ENCODE peak calls at places on chromosomes 6 and 20, in seven cellular contexts. One of them, this sample, is unnamed.

GRCh38 chr6:157298325-157298724 is 25.0 kb downstream of the TMEM242 start:
- DNase-seq in IMR-90: no peak
- DNase-seq in A549: no peak
- DNase-seq in NB4: no peak
- DNase-seq in breast epithelium: no peak
- DNase-seq in GM12891: no peak
- DNase-seq in endothelial cell of umbilical vein: no peak
- DNase-seq in this sample: no peak

GRCh38 chr20:13261460-13262301 is 40.6 kb downstream of the ISM1 start:
- DNase-seq in IMR-90: peak
- DNase-seq in A549: peak
- DNase-seq in NB4: peak
- DNase-seq in breast epithelium: no peak
- DNase-seq in GM12891: peak
- DNase-seq in endothelial cell of umbilical vein: peak
- DNase-seq in this sample: peak

GRCh38 chr20:42701948-42702347 is 487.8 kb downstream of the PTPRT start:
- DNase-seq in IMR-90: no peak
- DNase-seq in A549: no peak
- DNase-seq in NB4: peak
- DNase-seq in breast epithelium: no peak
- DNase-seq in GM12891: no peak
- DNase-seq in endothelial cell of umbilical vein: no peak
- DNase-seq in this sample: no peak

GRCh38 chr6:11174245-11174616 is 58.2 kb downstream of the NEDD9 start:
- DNase-seq in IMR-90: no peak
- DNase-seq in A549: no peak
- DNase-seq in NB4: peak
- DNase-seq in breast epithelium: no peak
- DNase-seq in GM12891: no peak
- DNase-seq in endothelial cell of umbilical vein: no peak
- DNase-seq in this sample: no peak

GRCh38 chr20:58651548-58651822 is 402 bp downstream of the STX16 start:
- DNase-seq in IMR-90: peak
- DNase-seq in A549: no peak
- DNase-seq in NB4: no peak
- DNase-seq in breast epithelium: no peak
- DNase-seq in GM12891: no peak
- DNase-seq in endothelial cell of umbilical vein: peak
- DNase-seq in this sample: no peak

GRCh38 chr6:149651056-149651455 is 2.5 kb upstream of the KATNA1 start:
- DNase-seq in IMR-90: no peak
- DNase-seq in A549: no peak
- DNase-seq in NB4: no peak
- DNase-seq in breast epithelium: no peak
- DNase-seq in GM12891: no peak
- DNase-seq in endothelial cell of umbilical vein: no peak
- DNase-seq in this sample: no peak

GRCh38 chr20:59835448-59836395 is 97.7 kb downstream of the SYCP2 start:
- DNase-seq in IMR-90: peak
- DNase-seq in A549: no peak
- DNase-seq in NB4: no peak
- DNase-seq in breast epithelium: peak
- DNase-seq in GM12891: no peak
- DNase-seq in endothelial cell of umbilical vein: no peak
- DNase-seq in this sample: no peak

GRCh38 chr6:40328376-40328987 is 258.7 kb downstream of the LRFN2 start:
- DNase-seq in IMR-90: no peak
- DNase-seq in A549: peak
- DNase-seq in NB4: no peak
- DNase-seq in breast epithelium: peak
- DNase-seq in GM12891: peak
- DNase-seq in endothelial cell of umbilical vein: no peak
- DNase-seq in this sample: peak

GRCh38 chr6:38413097-38413800 is 226.5 kb downstream of the BTBD9 start:
- DNase-seq in IMR-90: no peak
- DNase-seq in A549: no peak
- DNase-seq in NB4: no peak
- DNase-seq in breast epithelium: no peak
- DNase-seq in GM12891: no peak
- DNase-seq in endothelial cell of umbilical vein: no peak
- DNase-seq in this sample: no peak

GRCh38 chr6:129696028-129696418 is 14.0 kb downstream of the ARHGAP18 start:
- DNase-seq in IMR-90: no peak
- DNase-seq in A549: no peak
- DNase-seq in NB4: no peak
- DNase-seq in breast epithelium: no peak
- DNase-seq in GM12891: no peak
- DNase-seq in endothelial cell of umbilical vein: no peak
- DNase-seq in this sample: no peak

GRCh38 chr6:13395272-13396237 is 67.2 kb upstream of the TBC1D7 start:
- DNase-seq in IMR-90: peak
- DNase-seq in A549: no peak
- DNase-seq in NB4: peak
- DNase-seq in breast epithelium: no peak
- DNase-seq in GM12891: no peak
- DNase-seq in endothelial cell of umbilical vein: peak
- DNase-seq in this sample: peak

GRCh38 chr6:169215201-169215661 is 38.4 kb downstream of the THBS2 start:
- DNase-seq in IMR-90: peak
- DNase-seq in A549: no peak
- DNase-seq in NB4: peak
- DNase-seq in breast epithelium: no peak
- DNase-seq in GM12891: no peak
- DNase-seq in endothelial cell of umbilical vein: no peak
- DNase-seq in this sample: no peak

GRCh38 chr20:47635256-47635655 is 133.6 kb downstream of the NCOA3 start:
- DNase-seq in IMR-90: no peak
- DNase-seq in A549: no peak
- DNase-seq in NB4: no peak
- DNase-seq in breast epithelium: no peak
- DNase-seq in GM12891: no peak
- DNase-seq in endothelial cell of umbilical vein: no peak
- DNase-seq in this sample: no peak
- TF ChIP-seq POLR2A in IMR-90: no peak
- TF ChIP-seq POLR2A in A549: no peak
- TF ChIP-seq POLR2A in NB4: no peak
- TF ChIP-seq POLR2A in breast epithelium: no peak
- TF ChIP-seq POLR2A in GM12891: no peak
- TF ChIP-seq POLR2A in endothelial cell of umbilical vein: no peak
- TF ChIP-seq POLR2A in this sample: no peak

DNA sequence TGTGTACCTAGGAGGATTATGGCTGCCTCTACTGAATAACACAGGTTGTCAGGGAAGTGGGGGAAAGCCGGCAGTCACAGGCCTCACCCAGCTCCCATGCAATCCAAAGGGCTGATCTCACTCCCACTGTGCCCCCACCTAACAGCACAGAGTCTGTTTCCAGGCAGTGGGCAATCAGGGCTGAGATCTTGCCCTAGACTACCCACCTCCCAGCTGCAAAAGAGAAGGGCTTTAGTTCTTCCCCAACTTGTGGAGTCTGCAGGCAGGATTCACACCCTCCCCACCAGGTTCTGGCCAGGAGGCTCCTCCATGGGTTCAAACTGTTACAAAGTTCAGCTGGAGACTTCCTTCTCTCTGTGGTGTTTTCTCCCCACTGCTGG is 66.0 kb upstream of the OLIG3 start:
- DNase-seq in IMR-90: no peak
- DNase-seq in A549: no peak
- DNase-seq in NB4: no peak
- DNase-seq in breast epithelium: no peak
- DNase-seq in GM12891: no peak
- DNase-seq in endothelial cell of umbilical vein: no peak
- DNase-seq in this sample: no peak
- TF ChIP-seq POLR2A in IMR-90: no peak
- TF ChIP-seq POLR2A in A549: no peak
- TF ChIP-seq POLR2A in NB4: no peak
- TF ChIP-seq POLR2A in breast epithelium: no peak
- TF ChIP-seq POLR2A in GM12891: no peak
- TF ChIP-seq POLR2A in endothelial cell of umbilical vein: no peak
- TF ChIP-seq POLR2A in this sample: no peak

GRCh38 chr6:142926494-142927273 is 18.3 kb downstream of the HIVEP2 start:
- DNase-seq in IMR-90: peak
- DNase-seq in A549: peak
- DNase-seq in NB4: peak
- DNase-seq in breast epithelium: peak
- DNase-seq in GM12891: peak
- DNase-seq in endothelial cell of umbilical vein: peak
- DNase-seq in this sample: peak

GRCh38 chr6:142927274-142927586 is 17.7 kb downstream of the HIVEP2 start:
- DNase-seq in IMR-90: no peak
- DNase-seq in A549: no peak
- DNase-seq in NB4: no peak
- DNase-seq in breast epithelium: no peak
- DNase-seq in GM12891: no peak
- DNase-seq in endothelial cell of umbilical vein: peak
- DNase-seq in this sample: no peak

GRCh38 chr6:142926177-142926493 is 18.8 kb downstream of the HIVEP2 start:
- DNase-seq in IMR-90: no peak
- DNase-seq in A549: no peak
- DNase-seq in NB4: no peak
- DNase-seq in breast epithelium: no peak
- DNase-seq in GM12891: no peak
- DNase-seq in endothelial cell of umbilical vein: peak
- DNase-seq in this sample: no peak

GRCh38 chr6:142929751-142930358 is 15.1 kb downstream of the HIVEP2 start:
- DNase-seq in IMR-90: peak
- DNase-seq in A549: no peak
- DNase-seq in NB4: no peak
- DNase-seq in breast epithelium: no peak
- DNase-seq in GM12891: no peak
- DNase-seq in endothelial cell of umbilical vein: no peak
- DNase-seq in this sample: no peak

GRCh38 chr6:142927904-142928303 is 17.1 kb downstream of the HIVEP2 start:
- DNase-seq in IMR-90: peak
- DNase-seq in A549: no peak
- DNase-seq in NB4: no peak
- DNase-seq in breast epithelium: no peak
- DNase-seq in GM12891: no peak
- DNase-seq in endothelial cell of umbilical vein: no peak
- DNase-seq in this sample: no peak
- TF ChIP-seq POLR2A in IMR-90: peak
- TF ChIP-seq POLR2A in A549: no peak
- TF ChIP-seq POLR2A in NB4: no peak
- TF ChIP-seq POLR2A in breast epithelium: no peak
- TF ChIP-seq POLR2A in GM12891: peak
- TF ChIP-seq POLR2A in endothelial cell of umbilical vein: no peak
- TF ChIP-seq POLR2A in this sample: no peak

GRCh38 chr20:34516874-34517542 is 786 bp downstream of the DYNLRB1 start:
- DNase-seq in IMR-90: no peak
- DNase-seq in A549: no peak
- DNase-seq in NB4: peak
- DNase-seq in breast epithelium: no peak
- DNase-seq in GM12891: peak
- DNase-seq in endothelial cell of umbilical vein: no peak
- DNase-seq in this sample: no peak

GRCh38 chr20:34512955-34513419 is 3.2 kb upstream of the DYNLRB1 start:
- DNase-seq in IMR-90: no peak
- DNase-seq in A549: no peak
- DNase-seq in NB4: no peak
- DNase-seq in breast epithelium: no peak
- DNase-seq in GM12891: no peak
- DNase-seq in endothelial cell of umbilical vein: no peak
- DNase-seq in this sample: peak

GRCh38 chr20:34514897-34515483 is 1.2 kb upstream of the DYNLRB1 start:
- DNase-seq in IMR-90: peak
- DNase-seq in A549: no peak
- DNase-seq in NB4: no peak
- DNase-seq in breast epithelium: no peak
- DNase-seq in GM12891: no peak
- DNase-seq in endothelial cell of umbilical vein: peak
- DNase-seq in this sample: no peak

GRCh38 chr20:34515484-34516037 is 661 bp upstream of the DYNLRB1 start:
- DNase-seq in IMR-90: peak
- DNase-seq in A549: no peak
- DNase-seq in NB4: peak
- DNase-seq in breast epithelium: peak
- DNase-seq in GM12891: peak
- DNase-seq in endothelial cell of umbilical vein: no peak
- DNase-seq in this sample: peak

DNA sequence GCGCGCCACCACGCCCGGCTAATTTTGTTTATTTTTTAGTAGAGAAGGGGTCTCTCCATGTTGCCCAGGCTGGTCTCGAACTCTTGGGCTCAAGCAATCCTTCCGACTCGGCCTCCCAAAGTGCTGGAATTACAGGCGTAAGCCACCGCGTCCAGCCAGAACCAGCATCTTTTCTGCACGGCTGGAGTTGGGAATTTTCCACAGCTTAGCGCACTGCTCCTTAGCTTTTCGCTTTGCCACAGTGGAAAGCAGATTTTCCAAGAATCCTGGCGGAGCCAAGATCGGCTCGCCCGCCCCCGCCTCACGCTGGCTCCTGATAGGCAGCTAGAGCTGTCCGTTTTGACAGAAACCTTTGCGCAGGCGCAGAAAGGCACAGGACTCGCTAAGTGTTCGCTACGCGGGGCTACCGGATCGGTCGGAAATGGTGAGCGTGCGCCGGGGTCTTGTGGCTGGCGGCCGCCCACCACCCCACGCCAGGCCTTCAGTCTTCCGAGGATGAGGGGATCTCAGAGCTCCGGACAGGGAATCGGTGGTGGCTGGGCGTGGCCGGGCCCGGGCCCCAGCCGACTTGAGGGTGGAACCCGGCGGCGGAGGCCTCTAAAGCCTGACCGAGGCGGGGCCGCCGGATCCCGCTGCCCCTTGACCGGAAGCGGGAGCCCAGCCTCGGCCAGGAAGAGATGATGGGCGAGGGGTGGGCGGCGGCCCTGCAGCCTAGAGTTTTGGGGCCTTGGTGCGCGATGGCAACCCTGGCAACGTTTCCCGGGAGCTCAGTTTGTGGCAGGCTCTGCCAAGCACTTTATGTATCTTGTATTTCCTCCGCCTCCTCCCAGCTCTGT is at the start of gene DYNLRB1:
- DNase-seq in IMR-90: peak
- DNase-seq in A549: peak
- DNase-seq in NB4: peak
- DNase-seq in breast epithelium: peak
- DNase-seq in GM12891: peak
- DNase-seq in endothelial cell of umbilical vein: peak
- DNase-seq in this sample: peak
- TF ChIP-seq POLR2A in IMR-90: peak
- TF ChIP-seq POLR2A in A549: peak
- TF ChIP-seq POLR2A in NB4: peak
- TF ChIP-seq POLR2A in breast epithelium: peak
- TF ChIP-seq POLR2A in GM12891: peak
- TF ChIP-seq POLR2A in endothelial cell of umbilical vein: peak
- TF ChIP-seq POLR2A in this sample: peak

GRCh38 chr20:1334761-1335160 is 5.8 kb upstream of the SDCBP2 start:
- DNase-seq in IMR-90: no peak
- DNase-seq in A549: no peak
- DNase-seq in NB4: peak
- DNase-seq in breast epithelium: no peak
- DNase-seq in GM12891: no peak
- DNase-seq in endothelial cell of umbilical vein: no peak
- DNase-seq in this sample: peak
- TF ChIP-seq POLR2A in IMR-90: no peak
- TF ChIP-seq POLR2A in A549: no peak
- TF ChIP-seq POLR2A in NB4: no peak
- TF ChIP-seq POLR2A in breast epithelium: no peak
- TF ChIP-seq POLR2A in GM12891: no peak
- TF ChIP-seq POLR2A in endothelial cell of umbilical vein: no peak
- TF ChIP-seq POLR2A in this sample: no peak

GRCh38 chr6:31814677-31815024 is 432 bp downstream of the HSPA1L start:
- DNase-seq in IMR-90: peak
- DNase-seq in A549: peak
- DNase-seq in NB4: peak
- DNase-seq in breast epithelium: peak
- DNase-seq in GM12891: peak
- DNase-seq in endothelial cell of umbilical vein: peak
- DNase-seq in this sample: peak
- TF ChIP-seq POLR2A in IMR-90: no peak
- TF ChIP-seq POLR2A in A549: peak
- TF ChIP-seq POLR2A in NB4: no peak
- TF ChIP-seq POLR2A in breast epithelium: peak
- TF ChIP-seq POLR2A in GM12891: no peak
- TF ChIP-seq POLR2A in endothelial cell of umbilical vein: peak
- TF ChIP-seq POLR2A in this sample: no peak